ENCODE peak calls at places on chromosome 19, in four cellular contexts. B is heart left ventricle; O is H9; T is effector memory CD4-positive, alpha-beta T cell. V is an unnamed sample.

GRCh38 chr19:30799854-30800755 is 427.9 kb downstream of the ZNF536 start:
- DNase-seq in B (peak), O (peak), T (no peak), V (no peak)

GRCh38 chr19:18280247-18281081 is 958 bp downstream of the JUND start:
- DNase-seq in B (peak), O (peak), T (peak), V (peak)

GRCh38 chr19:28710278-28710677 is 502.7 kb downstream of the UQCRFS1 start:
- DNase-seq in B (no peak), O (no peak), T (no peak), V (no peak)

GRCh38 chr19:53626941-53627340 is 4.9 kb upstream of the DPRX start:
- DNase-seq in B (no peak), O (no peak), T (no peak), V (no peak)

GRCh38 chr19:47448360-47448727 is 23.3 kb downstream of the SLC8A2 start:
- DNase-seq in B (no peak), O (no peak), T (no peak), V (no peak)

GRCh38 chr19:14381689-14382474 is 638 bp downstream of the ADGRE5 start:
- DNase-seq in B (peak), O (no peak), T (peak), V (no peak)

GRCh38 chr19:55095260-55096060 is 19.8 kb downstream of the EPS8L1 start:
- DNase-seq in B (no peak), O (peak), T (no peak), V (no peak)

GRCh38 chr19:34366670-34367423 is 1.9 kb downstream of the GPI start:
- DNase-seq in B (no peak), O (no peak), T (no peak), V (no peak)

GRCh38 chr19:3029070-3029923 is at the start of gene TLE2:
- DNase-seq in B (no peak), O (no peak), T (no peak), V (no peak)

GRCh38 chr19:23699521-23699860 is 12.5 kb upstream of the ZNF675 start:
- DNase-seq in B (no peak), O (no peak), T (no peak), V (no peak)

GRCh38 chr19:18426416-18426767 is 7.2 kb downstream of the SSBP4 start:
- DNase-seq in B (no peak), O (no peak), T (no peak), V (no peak)

GRCh38 chr19:41734585-41734984 is 20.7 kb upstream of the CEACAM6 start:
- DNase-seq in B (no peak), O (no peak), T (no peak), V (no peak)

GRCh38 chr19:37333457-37333856 is 37.4 kb upstream of the ZNF527 start:
- DNase-seq in B (no peak), O (no peak), T (no peak), V (no peak)

GRCh38 chr19:43984687-43985000 is 656 bp downstream of the ZNF155 start:
- DNase-seq in B (peak), O (no peak), T (no peak), V (no peak)

GRCh38 chr19:33988601-33989000 is 183.7 kb upstream of the LSM14A start:
- DNase-seq in B (no peak), O (no peak), T (no peak), V (no peak)

GRCh38 chr19:2540251-2540645 is 64.3 kb downstream of the GADD45B start:
- DNase-seq in B (no peak), O (no peak), T (no peak), V (no peak)

GRCh38 chr19:29491995-29492577 is 33.7 kb upstream of the VSTM2B start:
- DNase-seq in B (no peak), O (no peak), T (no peak), V (no peak)

GRCh38 chr19:31312004-31312403 is 37.2 kb downstream of the TSHZ3 start:
- DNase-seq in B (peak), O (no peak), T (no peak), V (no peak)

GRCh38 chr19:21052902-21053301 is 29.1 kb upstream of the ZNF714 start:
- DNase-seq in B (no peak), O (no peak), T (no peak), V (no peak)

GRCh38 chr19:5103061-5103701 is 134.3 kb downstream of the KDM4B start:
- DNase-seq in B (peak), O (no peak), T (no peak), V (peak)

GRCh38 chr19:33684550-33685303 is 63.0 kb downstream of the CHST8 start:
- DNase-seq in B (no peak), O (peak), T (no peak), V (no peak)

GRCh38 chr19:7868671-7869452 is 5.3 kb downstream of the PRR36 start:
- DNase-seq in B (peak), O (peak), T (peak), V (no peak)

DNA sequence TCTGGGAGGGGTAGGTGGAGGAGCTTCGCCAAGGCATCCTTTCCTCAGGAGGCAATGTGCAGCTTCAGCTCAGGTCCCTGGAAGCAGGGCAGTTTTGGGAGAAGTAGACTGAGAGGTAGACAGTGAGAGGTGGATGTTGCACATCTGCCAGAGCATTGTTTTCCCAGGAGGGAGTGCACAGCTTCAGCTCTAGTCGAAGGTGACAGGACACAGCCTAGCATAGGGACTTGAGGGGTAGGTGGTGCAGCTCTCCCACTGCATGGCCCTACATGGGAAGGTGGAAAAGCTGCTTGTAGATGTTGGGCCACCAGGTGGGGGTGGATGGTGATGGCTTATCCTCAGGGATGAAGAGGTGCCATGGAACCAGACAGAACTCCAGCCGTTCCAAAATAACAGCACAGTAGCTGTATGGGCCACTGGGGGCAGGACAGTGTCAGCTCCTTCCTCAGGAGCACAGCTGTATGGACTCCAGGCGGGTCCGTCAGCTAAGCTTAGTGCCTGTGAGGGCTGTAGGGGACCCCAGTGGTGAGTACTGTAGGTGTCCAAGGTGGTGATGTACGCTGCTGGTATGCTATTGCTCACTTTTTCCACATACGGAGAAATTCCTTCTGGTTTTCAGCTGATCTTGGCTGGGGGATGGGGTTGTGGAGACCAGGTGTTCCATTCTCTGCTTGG is 17.4 kb upstream of the ZNF543 start:
- DNase-seq in B (no peak), O (no peak), T (no peak), V (no peak)
- H3K27ac ChIP-seq in B (no peak), O (no peak), T (no peak), V (no peak)

GRCh38 chr19:45643024-45643926 is 4.1 kb upstream of the EML2 start:
- DNase-seq in B (peak), O (peak), T (peak), V (peak)
- H3K27ac ChIP-seq in B (no peak), O (no peak), T (peak), V (peak)

GRCh38 chr19:49438261-49438660 is 3.1 kb downstream of the SLC17A7 start:
- DNase-seq in B (no peak), O (no peak), T (no peak), V (no peak)

GRCh38 chr19:49437231-49437630 is 4.1 kb downstream of the SLC17A7 start:
- DNase-seq in B (no peak), O (no peak), T (no peak), V (no peak)

GRCh38 chr19:49434907-49435577 is 6.3 kb downstream of the SLC17A7 start:
- DNase-seq in B (no peak), O (no peak), T (no peak), V (no peak)

GRCh38 chr19:49435670-49436069 is 5.7 kb downstream of the SLC17A7 start:
- DNase-seq in B (no peak), O (no peak), T (no peak), V (no peak)

GRCh38 chr19:49436381-49437017 is 4.8 kb downstream of the SLC17A7 start:
- DNase-seq in B (no peak), O (peak), T (no peak), V (no peak)
- H3K27ac ChIP-seq in B (no peak), O (no peak), T (no peak), V (no peak)

DNA sequence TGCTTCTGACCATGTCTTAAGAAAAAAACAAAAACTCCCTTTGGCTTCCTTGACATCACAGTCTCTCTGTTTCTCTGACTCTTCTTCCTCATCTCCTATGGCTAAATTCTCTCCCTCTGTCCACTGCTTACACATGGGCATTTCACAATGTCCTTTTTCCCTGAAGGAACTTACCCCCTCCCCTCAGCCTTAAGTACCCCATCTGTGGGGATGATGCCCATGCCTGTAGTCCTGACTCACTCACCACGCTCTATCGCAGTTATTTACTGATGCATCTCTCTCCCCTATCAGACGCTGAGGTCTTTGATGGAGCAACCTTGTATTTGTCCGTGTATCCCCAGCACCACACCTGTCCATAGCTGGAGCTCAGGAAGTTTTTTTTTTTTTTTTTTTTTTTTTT is 32.4 kb downstream of the ACTN4 start:
- DNase-seq in B (no peak), O (no peak), T (no peak), V (no peak)
- H3K27ac ChIP-seq in B (peak), O (no peak), T (no peak), V (no peak)

DNA sequence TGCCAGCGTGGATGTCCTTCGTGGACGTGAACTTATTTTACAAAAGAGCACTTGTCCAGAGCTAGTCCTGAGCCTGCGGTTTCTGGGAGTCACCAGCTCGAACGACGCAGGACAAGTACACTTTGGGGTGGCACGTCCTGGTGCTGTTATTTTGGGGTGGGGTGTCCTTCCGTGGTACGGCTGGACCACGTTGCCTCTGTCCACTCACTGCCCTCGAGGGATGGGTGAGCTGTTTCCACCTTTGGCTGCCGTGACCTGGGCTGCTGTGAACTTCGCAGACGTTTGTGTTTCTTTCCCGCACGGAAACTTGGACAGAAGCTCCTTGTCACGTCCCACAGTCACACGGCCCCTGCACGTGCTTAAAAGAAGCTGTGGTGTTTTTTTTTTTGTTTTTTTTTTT is 11.0 kb downstream of the GZMM start:
- DNase-seq in B (no peak), O (no peak), T (no peak), V (no peak)
- H3K27ac ChIP-seq in B (no peak), O (no peak), T (no peak), V (no peak)

GRCh38 chr19:10593820-10594637 is 6.9 kb upstream of the AP1M2 start:
- DNase-seq in B (no peak), O (no peak), T (no peak), V (peak)
- H3K27ac ChIP-seq in B (peak), O (no peak), T (no peak), V (peak)

GRCh38 chr19:6248856-6249255 is 30.9 kb downstream of the MLLT1 start:
- DNase-seq in B (no peak), O (no peak), T (no peak), V (no peak)
- H3K27ac ChIP-seq in B (peak), O (no peak), T (no peak), V (peak)

DNA sequence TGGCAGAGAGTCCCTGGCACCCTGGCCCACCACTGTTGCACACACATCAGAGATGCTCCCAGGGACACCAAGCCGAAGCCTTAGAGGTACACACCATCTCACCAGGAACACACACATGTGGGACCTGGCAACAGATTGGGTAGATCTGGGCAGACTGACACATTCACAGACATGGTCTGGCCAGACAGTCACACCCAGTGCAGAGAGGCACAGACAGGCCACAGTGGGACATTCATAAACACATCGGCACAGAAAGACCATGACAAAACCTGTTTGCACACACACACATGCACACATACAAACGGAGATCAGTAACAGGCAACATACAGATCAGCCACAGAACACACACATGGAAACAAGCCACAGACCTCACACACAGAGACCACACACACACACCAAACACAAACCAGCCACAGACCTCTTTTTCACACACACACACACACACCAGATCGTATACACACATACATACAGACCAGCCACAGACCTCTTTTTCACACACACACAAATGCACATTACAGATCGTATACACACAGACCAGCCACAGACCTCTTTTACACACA is 6.3 kb upstream of the JUNB start:
- DNase-seq in B (no peak), O (no peak), T (peak), V (no peak)
- H3K27ac ChIP-seq in B (peak), O (no peak), T (peak), V (peak)